ENCODE peak calls at places on chromosomes 16 and 17, in six cellular contexts. Q is EH, K is transverse colon, G is stromal cell of bone marrow, M is Ammon's horn, J is NCI-H748 treated with DMSO at 0.1 percent for 48 hours. E is an unnamed sample.

GRCh38 chr16:88634141-88634993 is 4.0 kb upstream of the IL17C start:
- DNase-seq in K (peak; percentile 74), M (no peak), Q (peak; percentile 66), G (no peak), J (no peak), E (no peak)

GRCh38 chr16:27498020-27498419 is 51.7 kb downstream of the GTF3C1 start:
- DNase-seq in K (no peak), Q (no peak), J (no peak), G (no peak), M (no peak), E (no peak)

GRCh38 chr17:51322390-51323029 is 62.2 kb downstream of the UTP18 start:
- DNase-seq in M (peak; percentile 75), G (no peak), K (no peak), Q (peak; percentile 12), J (no peak), E (peak; percentile 3)

GRCh38 chr16:11446566-11447119 is 101.4 kb downstream of the RMI2 start:
- DNase-seq in G (no peak), Q (no peak), J (no peak), M (no peak), K (no peak), E (no peak)

GRCh38 chr17:30234954-30235353 is 543 bp downstream of the SLC6A4 start:
- DNase-seq in M (no peak), K (no peak), Q (no peak), G (no peak), J (peak; percentile 47), E (no peak)

GRCh38 chr16:67411339-67411738 is 4.9 kb downstream of the ZDHHC1 start:
- DNase-seq in K (no peak), M (no peak), G (no peak), J (no peak), Q (no peak), E (no peak)

GRCh38 chr16:85592700-85593502 is 20.2 kb upstream of the GSE1 start:
- DNase-seq in K (no peak), G (no peak), J (no peak), Q (peak; percentile 45), M (no peak), E (no peak)

GRCh38 chr17:37779554-37779953 is 34.7 kb upstream of the HNF1B start:
- DNase-seq in Q (peak; percentile 65), K (no peak), J (no peak), G (peak; percentile 52), M (no peak), E (peak; percentile 27)

GRCh38 chr16:85436636-85437160 is 176.4 kb upstream of the GSE1 start:
- DNase-seq in Q (no peak), K (peak; percentile 81), G (no peak), M (no peak), J (no peak), E (no peak)

GRCh38 chr17:60640503-60640902 is 37.1 kb upstream of the BCAS3 start:
- DNase-seq in M (peak; percentile 43), Q (peak; percentile 41), J (no peak), K (no peak), G (no peak), E (no peak)

GRCh38 chr16:23855010-23855409 is 19.2 kb downstream of the PRKCB start:
- DNase-seq in M (no peak), Q (no peak), J (no peak), G (no peak), K (no peak), E (no peak)

GRCh38 chr17:82128287-82128686 is 30.3 kb upstream of the FASN start:
- DNase-seq in K (no peak), M (no peak), Q (no peak), G (no peak), J (no peak), E (no peak)

GRCh38 chr16:88442811-88443576 is 10.1 kb upstream of the ZFPM1 start:
- DNase-seq in K (peak; percentile 83), Q (peak; percentile 74), G (peak; percentile 33), M (peak; percentile 69), J (peak; percentile 11), E (no peak)

E was measured in AG09309.